ENCODE peak calls at places on chromosomes 13 and 19, in six cellular contexts. One of them, this sample, is unnamed. For H3K4me1, the result is how much of the 10 kb centered on the place peaks cover.

GRCh38 chr13:36282818-36283432 is 14.7 kb downstream of the CCDC169 start:
- DNase-seq in IMR-90: peak
- DNase-seq in H9: no peak
- DNase-seq in trophoblast cell: no peak
- DNase-seq in H1: no peak
- DNase-seq in neuronal stem cell: peak
- DNase-seq in this sample: peak

GRCh38 chr19:46018729-46019251 is 4.1 kb downstream of the PGLYRP1 start:
- DNase-seq in IMR-90: no peak
- DNase-seq in H9: no peak
- DNase-seq in trophoblast cell: no peak
- DNase-seq in H1: no peak
- DNase-seq in neuronal stem cell: no peak
- DNase-seq in this sample: no peak

GRCh38 chr19:5086725-5087439 is 118.0 kb downstream of the KDM4B start:
- DNase-seq in IMR-90: no peak
- DNase-seq in H9: peak
- DNase-seq in trophoblast cell: no peak
- DNase-seq in H1: peak
- DNase-seq in neuronal stem cell: no peak
- DNase-seq in this sample: no peak

GRCh38 chr13:113625965-113626661 is 31.9 kb downstream of the ATP4B start:
- DNase-seq in IMR-90: peak
- DNase-seq in H9: no peak
- DNase-seq in trophoblast cell: no peak
- DNase-seq in H1: no peak
- DNase-seq in neuronal stem cell: no peak
- DNase-seq in this sample: peak

GRCh38 chr13:30731658-30732390 is 3.5 kb upstream of the ALOX5AP start:
- DNase-seq in IMR-90: no peak
- DNase-seq in H9: no peak
- DNase-seq in trophoblast cell: no peak
- DNase-seq in H1: no peak
- DNase-seq in neuronal stem cell: no peak
- DNase-seq in this sample: no peak

GRCh38 chr13:113378825-113379224 is 14.9 kb upstream of the GRTP1 start:
- DNase-seq in IMR-90: no peak
- DNase-seq in H9: no peak
- DNase-seq in trophoblast cell: no peak
- DNase-seq in H1: no peak
- DNase-seq in neuronal stem cell: no peak
- DNase-seq in this sample: no peak

GRCh38 chr19:33557720-33558119 is 36.1 kb upstream of the PEPD start:
- DNase-seq in IMR-90: no peak
- DNase-seq in H9: no peak
- DNase-seq in trophoblast cell: no peak
- DNase-seq in H1: no peak
- DNase-seq in neuronal stem cell: no peak
- DNase-seq in this sample: no peak

GRCh38 chr19:22545751-22546150 is 88.4 kb upstream of the ZNF492 start:
- DNase-seq in IMR-90: no peak
- DNase-seq in H9: no peak
- DNase-seq in trophoblast cell: peak
- DNase-seq in H1: peak
- DNase-seq in neuronal stem cell: no peak
- DNase-seq in this sample: no peak

GRCh38 chr13:55583953-55584593 is 1556.6 kb upstream of the PRR20A start:
- DNase-seq in IMR-90: no peak
- DNase-seq in H9: peak
- DNase-seq in trophoblast cell: no peak
- DNase-seq in H1: no peak
- DNase-seq in neuronal stem cell: no peak
- DNase-seq in this sample: no peak

GRCh38 chr19:49140951-49141350 is 14.2 kb downstream of the HRC start:
- DNase-seq in IMR-90: no peak
- DNase-seq in H9: no peak
- DNase-seq in trophoblast cell: no peak
- DNase-seq in H1: no peak
- DNase-seq in neuronal stem cell: no peak
- DNase-seq in this sample: no peak

GRCh38 chr13:35855531-35856019 is 275.6 kb downstream of the DCLK1 start:
- DNase-seq in IMR-90: no peak
- DNase-seq in H9: peak
- DNase-seq in trophoblast cell: peak
- DNase-seq in H1: peak
- DNase-seq in neuronal stem cell: peak
- DNase-seq in this sample: no peak

DNA sequence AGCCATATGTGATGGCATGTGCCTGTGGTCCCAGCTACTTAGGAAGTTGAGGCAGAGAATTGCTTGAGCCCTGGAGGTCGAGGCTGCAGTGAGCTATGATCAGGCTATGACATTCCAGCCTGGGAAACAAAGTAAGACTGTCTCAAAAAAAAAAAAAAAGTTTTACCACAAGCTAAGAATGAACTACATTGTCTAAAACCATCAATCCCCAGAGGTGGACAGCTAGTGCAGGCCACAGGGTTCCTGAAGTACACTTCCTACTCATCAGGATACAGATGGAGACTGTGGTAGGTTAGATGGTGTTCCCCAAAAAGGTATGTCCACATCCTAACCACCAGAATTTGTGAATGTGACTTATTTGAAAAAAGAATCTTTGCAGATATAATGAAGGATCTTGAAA is 63.5 kb upstream of the DOCK9 start:
- DNase-seq in IMR-90: no peak
- DNase-seq in H9: no peak
- DNase-seq in trophoblast cell: no peak
- DNase-seq in H1: no peak
- DNase-seq in neuronal stem cell: no peak
- DNase-seq in this sample: no peak
- H3K4me1 ChIP-seq in IMR-90: under half
- H3K4me1 ChIP-seq in H9: under half
- H3K4me1 ChIP-seq in trophoblast cell: under half
- H3K4me1 ChIP-seq in H1: under half
- H3K4me1 ChIP-seq in neuronal stem cell: under half
- H3K4me1 ChIP-seq in this sample: under half

GRCh38 chr19:19662866-19663291 is 597 bp downstream of the ATP13A1 start:
- DNase-seq in IMR-90: peak
- DNase-seq in H9: no peak
- DNase-seq in trophoblast cell: no peak
- DNase-seq in H1: no peak
- DNase-seq in neuronal stem cell: no peak
- DNase-seq in this sample: peak
- H3K14ac ChIP-seq in IMR-90: peak
- H3K14ac ChIP-seq in H9: peak
- H3K14ac ChIP-seq in trophoblast cell: peak
- H3K14ac ChIP-seq in H1: no peak
- H3K14ac ChIP-seq in neuronal stem cell: peak
- H3K14ac ChIP-seq in this sample: no peak

DNA sequence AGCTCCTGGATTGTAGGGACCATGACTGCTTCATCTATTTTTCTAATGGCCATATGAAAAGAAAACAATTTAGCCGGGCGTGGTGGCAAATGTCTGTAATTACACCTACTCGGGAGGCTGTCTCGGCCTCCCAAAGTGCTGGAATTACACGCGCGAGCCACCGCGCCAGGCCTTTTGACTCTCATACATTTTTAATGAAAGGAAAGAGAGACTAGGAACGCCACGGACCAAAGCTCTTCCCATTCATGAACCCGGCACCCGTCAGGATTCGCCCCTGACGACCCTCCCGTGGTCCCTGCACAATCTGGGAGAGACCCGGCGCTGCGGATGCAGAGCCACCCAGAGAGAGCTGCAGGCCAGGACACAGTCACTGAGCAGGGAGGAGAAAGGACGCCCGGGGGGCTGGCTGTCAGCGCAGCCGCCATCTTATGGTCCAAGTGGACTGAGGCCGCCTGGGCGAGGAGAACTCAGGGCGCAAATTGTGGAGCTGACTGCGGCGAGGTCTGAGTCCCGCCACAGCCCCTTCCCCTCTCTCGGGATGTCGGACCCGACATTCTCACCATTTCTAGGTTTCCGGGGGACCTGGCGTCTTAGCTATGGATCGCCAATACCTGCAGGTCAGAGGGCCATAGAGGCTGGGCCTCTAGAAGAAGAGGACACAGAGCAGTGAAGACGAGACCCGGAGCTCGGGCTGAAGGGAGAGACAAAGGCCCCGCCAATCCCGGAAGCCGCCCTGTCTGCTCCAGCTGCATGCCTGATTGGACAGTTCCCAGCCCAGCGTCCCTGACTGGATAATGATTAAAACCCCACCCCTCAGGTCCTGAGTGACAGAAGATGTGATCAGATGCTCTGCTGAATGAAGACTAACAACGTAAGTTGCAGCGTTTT is at the start of gene ZNF681:
- DNase-seq in IMR-90: peak
- DNase-seq in H9: peak
- DNase-seq in trophoblast cell: peak
- DNase-seq in H1: peak
- DNase-seq in neuronal stem cell: peak
- DNase-seq in this sample: peak
- H2BK5ac ChIP-seq in IMR-90: no peak
- H2BK5ac ChIP-seq in H9: no peak
- H2BK5ac ChIP-seq in trophoblast cell: peak
- H2BK5ac ChIP-seq in H1: peak
- H2BK5ac ChIP-seq in neuronal stem cell: peak
- H2BK5ac ChIP-seq in this sample: no peak

DNA sequence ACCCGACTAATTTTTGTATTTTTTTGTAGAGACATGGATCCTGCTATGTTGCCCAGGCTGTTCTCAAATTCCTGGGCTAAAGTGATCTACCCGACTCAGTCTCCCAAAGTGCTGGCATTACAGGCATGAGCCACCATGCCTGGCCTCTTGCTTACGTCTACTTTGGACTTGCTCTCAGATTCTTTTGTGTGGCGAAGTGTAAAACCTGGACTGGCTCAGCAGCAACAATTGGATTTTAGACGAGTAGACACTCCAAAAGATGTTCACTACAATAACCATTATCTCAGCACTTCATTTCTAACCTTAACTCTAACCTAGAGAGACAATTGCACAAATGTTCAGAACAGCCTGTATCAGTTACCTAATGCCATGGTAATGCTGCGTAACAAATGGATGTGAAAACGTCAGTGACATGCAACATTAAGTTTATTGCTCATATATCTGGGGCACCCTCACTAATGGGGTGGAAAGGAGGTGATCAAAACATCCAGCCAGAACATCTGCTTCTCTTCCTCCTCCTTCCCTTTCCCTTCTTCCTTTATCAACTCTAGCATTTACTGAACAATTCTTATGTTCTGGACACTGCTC is 124.9 kb upstream of the MRI1 start:
- DNase-seq in IMR-90: no peak
- DNase-seq in H9: no peak
- DNase-seq in trophoblast cell: no peak
- DNase-seq in H1: no peak
- DNase-seq in neuronal stem cell: no peak
- DNase-seq in this sample: no peak
- H3K4me1 ChIP-seq in IMR-90: under half
- H3K4me1 ChIP-seq in H9: under half
- H3K4me1 ChIP-seq in trophoblast cell: under half
- H3K4me1 ChIP-seq in H1: under half
- H3K4me1 ChIP-seq in neuronal stem cell: under half
- H3K4me1 ChIP-seq in this sample: under half

DNA sequence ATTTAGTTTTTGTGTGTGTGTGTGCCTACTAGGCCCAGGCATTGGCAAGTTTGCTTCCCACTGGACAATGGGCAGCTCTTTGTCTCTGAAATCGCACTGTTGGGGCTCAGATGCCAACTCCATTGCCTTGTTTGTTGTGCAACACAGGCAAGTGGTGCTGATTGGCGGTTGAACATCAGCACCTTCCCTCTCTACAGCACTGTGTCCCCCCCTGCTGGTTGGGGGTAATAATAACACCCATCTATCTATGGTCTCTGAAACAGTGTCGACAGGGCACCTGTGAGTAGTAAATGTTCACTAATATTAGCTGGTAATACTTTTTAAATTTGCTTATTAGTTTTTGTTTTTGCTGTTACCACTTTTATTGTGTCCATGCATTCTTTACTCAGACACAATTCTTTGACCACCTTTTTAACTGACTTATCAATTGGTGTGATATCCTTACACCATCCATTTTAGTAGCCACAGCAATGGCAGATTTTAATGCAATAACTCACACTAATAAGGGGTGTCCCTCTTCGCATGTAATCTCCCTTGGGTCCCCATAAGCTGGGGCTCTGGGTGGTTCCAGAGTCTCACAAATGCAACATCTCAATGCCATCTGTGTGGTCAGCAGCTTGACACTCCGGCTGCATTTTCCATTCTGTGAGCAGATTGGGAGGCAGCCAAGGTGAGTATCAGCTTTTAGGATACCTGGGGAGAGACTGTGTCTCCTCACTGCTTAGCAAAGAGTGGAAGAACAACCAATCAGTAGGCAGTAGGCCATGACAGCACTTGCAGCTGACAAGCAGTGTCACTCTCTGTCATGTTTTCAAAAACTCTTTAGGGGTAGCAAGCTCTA is 47.7 kb upstream of the UQCRFS1 start:
- DNase-seq in IMR-90: peak
- DNase-seq in H9: peak
- DNase-seq in trophoblast cell: peak
- DNase-seq in H1: peak
- DNase-seq in neuronal stem cell: peak
- DNase-seq in this sample: no peak
- H3K14ac ChIP-seq in IMR-90: no peak
- H3K14ac ChIP-seq in H9: no peak
- H3K14ac ChIP-seq in trophoblast cell: no peak
- H3K14ac ChIP-seq in H1: no peak
- H3K14ac ChIP-seq in neuronal stem cell: no peak
- H3K14ac ChIP-seq in this sample: no peak

GRCh38 chr19:17687141-17687856 is 855 bp downstream of the UNC13A start:
- DNase-seq in IMR-90: no peak
- DNase-seq in H9: peak
- DNase-seq in trophoblast cell: no peak
- DNase-seq in H1: peak
- DNase-seq in neuronal stem cell: no peak
- DNase-seq in this sample: no peak

GRCh38 chr19:17687857-17688784 is at the start of gene UNC13A:
- DNase-seq in IMR-90: peak
- DNase-seq in H9: peak
- DNase-seq in trophoblast cell: peak
- DNase-seq in H1: peak
- DNase-seq in neuronal stem cell: peak
- DNase-seq in this sample: peak

GRCh38 chr19:17685451-17686026 is 2.6 kb downstream of the UNC13A start:
- DNase-seq in IMR-90: no peak
- DNase-seq in H9: no peak
- DNase-seq in trophoblast cell: no peak
- DNase-seq in H1: peak
- DNase-seq in neuronal stem cell: no peak
- DNase-seq in this sample: no peak

GRCh38 chr19:17686027-17686511 is 2.1 kb downstream of the UNC13A start:
- DNase-seq in IMR-90: no peak
- DNase-seq in H9: peak
- DNase-seq in trophoblast cell: no peak
- DNase-seq in H1: no peak
- DNase-seq in neuronal stem cell: no peak
- DNase-seq in this sample: peak

GRCh38 chr19:17686592-17687042 is 1.5 kb downstream of the UNC13A start:
- DNase-seq in IMR-90: no peak
- DNase-seq in H9: peak
- DNase-seq in trophoblast cell: no peak
- DNase-seq in H1: peak
- DNase-seq in neuronal stem cell: no peak
- DNase-seq in this sample: peak
- H2BK5ac ChIP-seq in IMR-90: no peak
- H2BK5ac ChIP-seq in H9: no peak
- H2BK5ac ChIP-seq in trophoblast cell: no peak
- H2BK5ac ChIP-seq in H1: peak
- H2BK5ac ChIP-seq in neuronal stem cell: no peak
- H2BK5ac ChIP-seq in this sample: no peak

This sample was measured in mesenchymal stem cell.